ENCODE peak calls at places on chromosomes 3 and 15, in four cellular contexts. One of them, this sample, is unnamed.

GRCh38 chr3:17775073-17775472 is 32.6 kb upstream of the TBC1D5 start:
- DNase-seq in A549: no peak
- DNase-seq in colonic mucosa: no peak
- DNase-seq in pancreas: no peak
- DNase-seq in this sample: no peak

GRCh38 chr3:195820901-195821300 is 9.2 kb upstream of the MUC4 start:
- DNase-seq in pancreas: no peak
- DNase-seq in colonic mucosa: no peak
- DNase-seq in A549: no peak
- DNase-seq in this sample: no peak

GRCh38 chr3:123021986-123022510 is 5.5 kb downstream of the SEMA5B start:
- DNase-seq in colonic mucosa: no peak
- DNase-seq in pancreas: no peak
- DNase-seq in A549: no peak
- DNase-seq in this sample: no peak

GRCh38 chr3:16605966-16606365 is 743 bp upstream of the DAZL start:
- DNase-seq in colonic mucosa: no peak
- DNase-seq in A549: no peak
- DNase-seq in pancreas: no peak
- DNase-seq in this sample: no peak

GRCh38 chr3:14477311-14477935 is 62.7 kb downstream of the GRIP2 start:
- DNase-seq in pancreas: no peak
- DNase-seq in colonic mucosa: no peak
- DNase-seq in A549: no peak
- DNase-seq in this sample: no peak

GRCh38 chr3:184788751-184789150 is 23.2 kb upstream of the VPS8 start:
- DNase-seq in pancreas: no peak
- DNase-seq in colonic mucosa: no peak
- DNase-seq in A549: no peak
- DNase-seq in this sample: no peak

GRCh38 chr3:7536510-7536909 is 675.6 kb downstream of the GRM7 start:
- DNase-seq in A549: no peak
- DNase-seq in colonic mucosa: no peak
- DNase-seq in pancreas: no peak
- DNase-seq in this sample: no peak

GRCh38 chr3:143525408-143525807 is 322.9 kb downstream of the SLC9A9 start:
- DNase-seq in colonic mucosa: no peak
- DNase-seq in A549: no peak
- DNase-seq in pancreas: no peak
- DNase-seq in this sample: no peak

GRCh38 chr3:52470920-52471319 is 15.5 kb downstream of the NISCH start:
- DNase-seq in colonic mucosa: no peak
- DNase-seq in A549: no peak
- DNase-seq in pancreas: peak
- DNase-seq in this sample: no peak

GRCh38 chr3:56855856-56856538 is 54.2 kb upstream of the ARHGEF3 start:
- DNase-seq in colonic mucosa: peak
- DNase-seq in pancreas: no peak
- DNase-seq in A549: no peak
- DNase-seq in this sample: no peak

GRCh38 chr15:65307978-65308377 is 3.5 kb downstream of the RNU5B-1 start:
- DNase-seq in A549: no peak
- DNase-seq in colonic mucosa: no peak
- DNase-seq in pancreas: no peak
- DNase-seq in this sample: no peak

GRCh38 chr3:15148614-15149013 is 49.7 kb upstream of the RBSN start:
- DNase-seq in colonic mucosa: no peak
- DNase-seq in A549: peak
- DNase-seq in pancreas: peak
- DNase-seq in this sample: no peak

GRCh38 chr3:28958656-28959055 is 322.2 kb upstream of the RBMS3 start:
- DNase-seq in pancreas: no peak
- DNase-seq in colonic mucosa: no peak
- DNase-seq in A549: no peak
- DNase-seq in this sample: no peak

GRCh38 chr3:44132061-44132460 is 109.6 kb upstream of the TOPAZ1 start:
- DNase-seq in colonic mucosa: no peak
- DNase-seq in A549: no peak
- DNase-seq in pancreas: no peak
- DNase-seq in this sample: no peak

GRCh38 chr3:51955893-51956770 is 951 bp downstream of the GPR62 start:
- DNase-seq in colonic mucosa: no peak
- DNase-seq in A549: no peak
- DNase-seq in pancreas: peak
- DNase-seq in this sample: peak

GRCh38 chr3:195809291-195809785 is 2.4 kb downstream of the MUC4 start:
- DNase-seq in A549: no peak
- DNase-seq in pancreas: no peak
- DNase-seq in colonic mucosa: peak
- DNase-seq in this sample: no peak

GRCh38 chr15:66846031-66846430 is 144.0 kb downstream of the SMAD6 start:
- DNase-seq in pancreas: no peak
- DNase-seq in colonic mucosa: no peak
- DNase-seq in A549: no peak
- DNase-seq in this sample: no peak

GRCh38 chr3:13223574-13224237 is 150.5 kb upstream of the IQSEC1 start:
- DNase-seq in colonic mucosa: no peak
- DNase-seq in pancreas: peak
- DNase-seq in A549: no peak
- DNase-seq in this sample: no peak

GRCh38 chr3:177460100-177460499 is 262.8 kb upstream of the TBL1XR1 start:
- DNase-seq in pancreas: no peak
- DNase-seq in colonic mucosa: no peak
- DNase-seq in A549: no peak
- DNase-seq in this sample: no peak

GRCh38 chr3:134630506-134630905 is 20.3 kb downstream of the KY start:
- DNase-seq in pancreas: no peak
- DNase-seq in A549: no peak
- DNase-seq in colonic mucosa: no peak
- DNase-seq in this sample: no peak

GRCh38 chr3:42504334-42505202 is 2.1 kb downstream of the VIPR1 start:
- DNase-seq in A549: no peak
- DNase-seq in colonic mucosa: peak
- DNase-seq in pancreas: no peak
- DNase-seq in this sample: no peak

GRCh38 chr15:94234300-94234699 is 2.9 kb downstream of the MCTP2 start:
- DNase-seq in A549: no peak
- DNase-seq in colonic mucosa: no peak
- DNase-seq in pancreas: no peak
- DNase-seq in this sample: no peak

GRCh38 chr3:46628980-46629379 is 16.7 kb downstream of the FAM240A start:
- DNase-seq in pancreas: no peak
- DNase-seq in colonic mucosa: peak
- DNase-seq in A549: no peak
- DNase-seq in this sample: no peak

GRCh38 chr3:125212096-125212508 is 446 bp downstream of the SLC12A8 start:
- DNase-seq in pancreas: peak
- DNase-seq in A549: no peak
- DNase-seq in colonic mucosa: peak
- DNase-seq in this sample: no peak

GRCh38 chr3:169285057-169285990 is 378.2 kb downstream of the MECOM start:
- DNase-seq in pancreas: no peak
- DNase-seq in colonic mucosa: no peak
- DNase-seq in A549: no peak
- DNase-seq in this sample: no peak
- H3K27ac ChIP-seq in pancreas: peak
- H3K27ac ChIP-seq in colonic mucosa: peak
- H3K27ac ChIP-seq in A549: no peak
- H3K27ac ChIP-seq in this sample: no peak

GRCh38 chr3:27722957-27723802 is 1.1 kb upstream of the EOMES start:
- DNase-seq in pancreas: no peak
- DNase-seq in A549: no peak
- DNase-seq in colonic mucosa: no peak
- DNase-seq in this sample: no peak

GRCh38 chr3:27723803-27724458 is 1.8 kb upstream of the EOMES start:
- DNase-seq in colonic mucosa: no peak
- DNase-seq in A549: no peak
- DNase-seq in pancreas: no peak
- DNase-seq in this sample: no peak

GRCh38 chr3:27720899-27721716 is 1.0 kb downstream of the EOMES start:
- DNase-seq in colonic mucosa: no peak
- DNase-seq in A549: no peak
- DNase-seq in pancreas: no peak
- DNase-seq in this sample: no peak

GRCh38 chr3:27720029-27720518 is 2.0 kb downstream of the EOMES start:
- DNase-seq in pancreas: no peak
- DNase-seq in colonic mucosa: no peak
- DNase-seq in A549: no peak
- DNase-seq in this sample: no peak

DNA sequence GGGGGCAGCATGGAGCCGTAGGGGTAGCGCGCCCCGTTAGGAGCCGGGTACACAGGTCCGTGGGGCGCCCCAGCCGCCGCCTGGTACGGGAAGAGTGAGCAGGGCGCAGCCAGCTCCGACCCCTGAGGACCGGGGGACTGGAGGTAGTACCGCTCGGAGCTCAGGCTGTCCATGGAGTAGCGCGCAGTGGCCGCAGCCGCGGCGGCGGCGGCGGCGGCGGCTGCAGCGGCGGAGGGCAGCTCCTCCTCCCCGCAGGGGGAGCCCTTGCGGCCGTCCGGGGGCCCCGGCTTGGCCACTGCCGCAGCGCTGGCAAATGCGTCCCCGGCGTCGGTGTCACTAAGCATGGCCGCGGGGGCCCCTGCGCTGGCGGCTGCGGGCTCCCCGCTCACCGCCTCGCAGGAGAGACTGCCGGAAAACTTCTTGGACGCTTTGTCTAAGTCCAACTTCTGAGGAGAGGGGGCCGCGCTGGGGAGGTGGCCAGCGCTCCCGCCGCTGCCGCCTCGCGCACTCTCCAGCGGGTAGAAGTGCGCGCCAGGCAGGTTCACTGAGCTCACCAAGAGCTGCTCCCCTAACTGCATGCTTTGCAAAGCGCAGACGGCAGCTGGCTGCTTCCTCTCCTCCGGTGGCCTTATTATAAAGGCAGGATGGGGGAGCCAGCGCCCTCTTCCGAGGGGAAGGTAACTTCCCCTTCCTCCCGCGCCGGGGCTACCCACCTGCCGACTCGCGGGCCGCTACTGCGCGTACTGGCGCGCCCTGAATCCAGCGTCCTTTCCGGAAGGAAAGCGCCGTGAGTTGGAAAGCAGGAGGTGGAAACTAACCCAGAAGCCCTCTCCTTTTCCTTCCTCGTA is at the start of gene EOMES:
- DNase-seq in colonic mucosa: peak
- DNase-seq in pancreas: peak
- DNase-seq in A549: peak
- DNase-seq in this sample: peak
- TF ChIP-seq CTCF in colonic mucosa: no peak
- TF ChIP-seq CTCF in pancreas: no peak
- TF ChIP-seq CTCF in A549: peak
- TF ChIP-seq CTCF in this sample: peak

DNA sequence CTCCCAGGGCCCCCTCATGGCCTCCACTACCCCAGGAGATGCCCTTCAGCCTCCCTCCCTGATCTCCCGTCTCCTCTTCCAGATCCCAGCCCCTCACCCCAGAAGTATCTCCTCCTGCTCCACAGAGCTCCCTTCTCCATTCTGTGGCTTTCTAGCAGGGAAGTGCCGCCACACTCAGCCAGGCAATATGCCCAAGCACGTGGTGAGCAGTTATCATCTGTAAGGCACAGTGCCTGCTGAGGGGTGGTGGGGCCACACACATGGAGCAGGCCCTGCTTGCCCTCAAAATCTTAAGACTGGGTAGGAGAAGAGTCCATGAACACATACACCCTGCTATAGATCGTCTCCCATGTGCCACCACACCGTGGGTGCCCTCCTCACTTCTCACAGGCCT is 2.4 kb upstream of the PHGR1 start:
- DNase-seq in colonic mucosa: no peak
- DNase-seq in A549: no peak
- DNase-seq in pancreas: no peak
- DNase-seq in this sample: no peak
- H3K27ac ChIP-seq in colonic mucosa: peak
- H3K27ac ChIP-seq in A549: no peak
- H3K27ac ChIP-seq in pancreas: no peak
- H3K27ac ChIP-seq in this sample: no peak

DNA sequence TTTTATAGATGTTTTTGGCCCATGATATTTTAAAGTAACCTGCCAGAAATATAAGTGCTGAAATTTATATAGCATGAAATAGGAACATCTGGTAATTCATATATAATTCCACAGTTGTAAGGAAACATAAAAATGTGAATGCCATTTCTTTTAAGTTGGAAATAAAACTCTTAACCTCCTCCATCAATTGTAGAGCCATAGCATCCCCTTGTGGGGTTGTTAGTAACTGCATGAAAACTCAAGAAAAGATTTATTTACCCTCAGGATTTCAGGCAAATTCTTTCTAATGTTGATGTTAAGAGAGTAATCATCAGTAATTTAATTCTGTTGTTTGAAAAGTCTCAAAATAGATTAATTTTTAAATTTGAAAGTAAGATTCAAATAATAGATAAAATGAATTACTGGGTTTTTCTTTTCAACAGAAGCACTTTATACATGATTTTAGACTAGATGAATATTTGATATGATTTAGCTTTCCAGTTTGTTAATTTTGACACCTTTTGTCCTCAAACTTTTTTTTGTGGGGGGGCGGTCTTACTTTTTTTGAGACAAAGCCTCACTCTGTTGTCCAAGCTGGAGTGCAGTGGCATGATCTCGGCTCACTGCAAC is 74.7 kb downstream of the RASA2 start:
- DNase-seq in A549: no peak
- DNase-seq in pancreas: no peak
- DNase-seq in colonic mucosa: peak
- DNase-seq in this sample: peak
- TF ChIP-seq CTCF in A549: peak
- TF ChIP-seq CTCF in pancreas: peak
- TF ChIP-seq CTCF in colonic mucosa: peak
- TF ChIP-seq CTCF in this sample: peak

GRCh38 chr15:88974392-88974791 is 61.2 kb upstream of the MFGE8 start:
- DNase-seq in A549: no peak
- DNase-seq in pancreas: no peak
- DNase-seq in colonic mucosa: no peak
- DNase-seq in this sample: no peak
- H3K27ac ChIP-seq in A549: no peak
- H3K27ac ChIP-seq in pancreas: no peak
- H3K27ac ChIP-seq in colonic mucosa: no peak
- H3K27ac ChIP-seq in this sample: no peak

DNA sequence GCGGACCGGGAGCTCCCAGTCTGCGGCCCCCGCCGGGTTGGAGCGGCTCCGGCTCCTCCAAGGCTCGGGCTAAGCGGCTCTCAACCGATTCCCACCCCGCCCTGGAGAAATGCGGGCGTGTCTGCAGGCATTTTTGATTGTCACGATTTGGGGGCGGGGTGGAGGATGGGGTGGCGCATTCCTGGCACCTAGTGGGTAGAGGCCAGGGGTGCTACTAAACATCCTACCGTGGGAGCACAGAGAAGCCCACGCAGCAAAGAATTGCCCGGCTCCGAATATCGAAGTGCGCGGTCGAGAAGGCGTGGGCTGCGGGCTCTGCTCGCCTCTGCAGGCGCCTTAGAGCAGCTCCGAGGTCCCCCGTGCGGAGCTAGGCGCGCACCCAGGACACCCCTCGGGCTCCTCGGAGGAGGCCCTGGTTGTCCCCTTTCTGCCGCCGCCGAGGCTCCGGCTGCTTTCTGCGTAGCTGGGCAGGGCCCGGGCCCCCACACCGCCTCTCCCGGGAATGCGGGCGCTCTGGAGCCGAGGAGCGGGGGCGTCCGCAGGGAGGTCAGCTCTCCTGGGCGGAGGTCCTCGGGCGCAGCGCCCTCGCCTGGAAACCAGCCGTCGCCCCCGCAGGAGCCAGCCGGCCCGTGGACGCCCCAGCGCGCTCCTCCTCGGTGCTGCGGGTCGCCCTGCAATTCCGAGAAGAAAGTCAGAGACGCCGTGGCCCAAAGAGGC is 16.5 kb upstream of the LAMP3 start:
- DNase-seq in colonic mucosa: peak
- DNase-seq in A549: peak
- DNase-seq in pancreas: peak
- DNase-seq in this sample: peak
- TF ChIP-seq CTCF in colonic mucosa: no peak
- TF ChIP-seq CTCF in A549: peak
- TF ChIP-seq CTCF in pancreas: no peak
- TF ChIP-seq CTCF in this sample: peak

This sample was measured in A673.